ENCODE peak calls at places on chromosomes 2 and 18, in eight cellular contexts. P is fibroblast of villous mesenchyme; B is cardiac muscle cell; W is stimulated activated CD4-positive, alpha-beta T cell treated with anti-CD3 and anti-CD28 coated beads, Interleukin-4, amount 100 ng/mL, for 48 hours; H is CD4-positive, CD25-positive, alpha-beta regulatory T cell; M is ascending aorta; Z is dorsolateral prefrontal cortex; Y is MCF 10A. E is an unnamed sample.

GRCh38 chr2:64644240-64645013 is 9.3 kb downstream of the SERTAD2 start:
- DNase-seq in P (peak; percentile 86), B (peak; percentile 87), W (no peak), H (peak; percentile 83), M (peak; percentile 88), Z (no peak), Y (peak; percentile 64), E (peak; percentile 89)

GRCh38 chr2:100819365-100820345 is at the start of gene NPAS2:
- DNase-seq in P (peak; percentile 41), B (peak; percentile 69), W (peak; percentile 1), H (peak; percentile 8), M (peak; percentile 65), Z (peak; percentile 44), Y (peak; percentile 16), E (no peak)

GRCh38 chr2:222805591-222806304 is 55.1 kb upstream of the ACSL3 start:
- DNase-seq in P (peak; percentile 40), B (peak; percentile 32), W (no peak), H (no peak), M (no peak), Z (no peak), Y (peak; percentile 89), E (no peak)

GRCh38 chr2:187528042-187528441 is 26.2 kb downstream of the TFPI start:
- DNase-seq in P (no peak), B (no peak), W (no peak), H (no peak), M (no peak), Z (no peak), Y (no peak), E (no peak)

GRCh38 chr2:235765181-235765820 is 271.5 kb downstream of the AGAP1 start:
- DNase-seq in P (peak; percentile 73), B (no peak), W (no peak), H (no peak), M (no peak), Z (no peak), Y (peak; percentile 76), E (no peak)

GRCh38 chr2:218020281-218020680 is 17.5 kb upstream of the TNS1 start:
- DNase-seq in P (no peak), B (no peak), W (no peak), H (no peak), M (no peak), Z (no peak), Y (no peak), E (no peak)

GRCh38 chr18:23825496-23825895 is 136.2 kb downstream of the LAMA3 start:
- DNase-seq in P (peak; percentile 7), B (no peak), W (no peak), H (no peak), M (no peak), Z (no peak), Y (no peak), E (no peak)

GRCh38 chr2:185970148-185970852 is 231.7 kb downstream of the FSIP2 start:
- DNase-seq in P (peak; percentile 14), B (no peak), W (no peak), H (no peak), M (no peak), Z (no peak), Y (peak; percentile 22), E (no peak)

GRCh38 chr18:34915046-34915445 is 126.2 kb upstream of the MAPRE2 start:
- DNase-seq in P (no peak), B (no peak), W (no peak), H (peak; percentile 2), M (no peak), Z (no peak), Y (no peak), E (no peak)

GRCh38 chr2:147177449-147177848 is 667.4 kb upstream of the ACVR2A start:
- DNase-seq in P (peak; percentile 42), B (no peak), W (no peak), H (no peak), M (no peak), Z (no peak), Y (peak; percentile 40), E (no peak)

GRCh38 chr2:38446418-38446817 is 69.3 kb upstream of the ATL2 start:
- DNase-seq in P (peak; percentile 4), B (no peak), W (no peak), H (no peak), M (no peak), Z (no peak), Y (no peak), E (no peak)

GRCh38 chr2:219957815-219958214 is 330.4 kb downstream of the SLC4A3 start:
- DNase-seq in P (no peak), B (no peak), W (no peak), H (no peak), M (no peak), Z (no peak), Y (no peak), E (no peak)

GRCh38 chr2:101386599-101387150 is 628 bp downstream of the CREG2 start:
- DNase-seq in P (no peak), B (no peak), W (no peak), H (no peak), M (peak; percentile 59), Z (no peak), Y (no peak), E (no peak)

GRCh38 chr2:235106874-235107639 is 155.2 kb downstream of the SH3BP4 start:
- DNase-seq in P (peak; percentile 81), B (peak; percentile 86), W (no peak), H (peak; percentile 6), M (peak; percentile 79), Z (peak; percentile 15), Y (peak; percentile 83), E (peak; percentile 28)

GRCh38 chr2:71605781-71606241 is 152.4 kb downstream of the DYSF start:
- DNase-seq in P (no peak), B (no peak), W (no peak), H (no peak), M (peak; percentile 58), Z (no peak), Y (no peak), E (no peak)

GRCh38 chr2:181907005-181907549 is 15.5 kb downstream of the ITPRID2 start:
- DNase-seq in P (no peak), B (no peak), W (no peak), H (no peak), M (no peak), Z (no peak), Y (no peak), E (peak; percentile 15)